ENCODE peak calls at places on chromosome 4, in ten cellular contexts. One of them, this sample, is unnamed.

GRCh38 chr4:211033-211511 is 86.8 kb downstream of the ZNF718 start:
- DNase-seq in HFFc6: no peak
- DNase-seq in stimulated activated CD8-positive, alpha-beta memory T cell treated with anti-CD3 and anti-CD28 coated beads, Interleukin-15, amount 100 ng/mL, for 24 hours: no peak
- DNase-seq in DMS 273 treated with DMSO at 0.1 percent for 48 hours: no peak
- DNase-seq in COR-L47: no peak
- DNase-seq in T-helper 2 cell: no peak
- DNase-seq in Kasumi-1: no peak
- DNase-seq in EH: no peak
- DNase-seq in MM.1S: no peak
- DNase-seq in nucleus accumbens: no peak
- DNase-seq in this sample: no peak

GRCh38 chr4:147828361-147828760 is 96.5 kb downstream of the ARHGAP10 start:
- DNase-seq in DMS 273 treated with DMSO at 0.1 percent for 48 hours: no peak
- DNase-seq in Kasumi-1: peak
- DNase-seq in MM.1S: no peak
- DNase-seq in nucleus accumbens: no peak
- DNase-seq in COR-L47: no peak
- DNase-seq in T-helper 2 cell: no peak
- DNase-seq in EH: peak
- DNase-seq in stimulated activated CD8-positive, alpha-beta memory T cell treated with anti-CD3 and anti-CD28 coated beads, Interleukin-15, amount 100 ng/mL, for 24 hours: no peak
- DNase-seq in HFFc6: peak
- DNase-seq in this sample: no peak

GRCh38 chr4:186724861-186725419 is 1.3 kb upstream of the FAT1 start:
- DNase-seq in HFFc6: no peak
- DNase-seq in COR-L47: no peak
- DNase-seq in stimulated activated CD8-positive, alpha-beta memory T cell treated with anti-CD3 and anti-CD28 coated beads, Interleukin-15, amount 100 ng/mL, for 24 hours: no peak
- DNase-seq in MM.1S: peak
- DNase-seq in nucleus accumbens: no peak
- DNase-seq in EH: peak
- DNase-seq in DMS 273 treated with DMSO at 0.1 percent for 48 hours: no peak
- DNase-seq in T-helper 2 cell: no peak
- DNase-seq in Kasumi-1: no peak
- DNase-seq in this sample: no peak

GRCh38 chr4:81215219-81215892 is at the start of gene PRKG2:
- DNase-seq in stimulated activated CD8-positive, alpha-beta memory T cell treated with anti-CD3 and anti-CD28 coated beads, Interleukin-15, amount 100 ng/mL, for 24 hours: no peak
- DNase-seq in DMS 273 treated with DMSO at 0.1 percent for 48 hours: no peak
- DNase-seq in T-helper 2 cell: no peak
- DNase-seq in Kasumi-1: no peak
- DNase-seq in HFFc6: no peak
- DNase-seq in nucleus accumbens: no peak
- DNase-seq in MM.1S: no peak
- DNase-seq in COR-L47: no peak
- DNase-seq in EH: no peak
- DNase-seq in this sample: no peak

GRCh38 chr4:24560770-24561415 is 23.5 kb downstream of the DHX15 start:
- DNase-seq in Kasumi-1: no peak
- DNase-seq in MM.1S: no peak
- DNase-seq in stimulated activated CD8-positive, alpha-beta memory T cell treated with anti-CD3 and anti-CD28 coated beads, Interleukin-15, amount 100 ng/mL, for 24 hours: no peak
- DNase-seq in DMS 273 treated with DMSO at 0.1 percent for 48 hours: peak
- DNase-seq in COR-L47: no peak
- DNase-seq in nucleus accumbens: no peak
- DNase-seq in EH: peak
- DNase-seq in HFFc6: peak
- DNase-seq in T-helper 2 cell: no peak
- DNase-seq in this sample: no peak

GRCh38 chr4:61841710-61842109 is 641.6 kb downstream of the ADGRL3 start:
- DNase-seq in MM.1S: no peak
- DNase-seq in EH: no peak
- DNase-seq in T-helper 2 cell: no peak
- DNase-seq in Kasumi-1: no peak
- DNase-seq in DMS 273 treated with DMSO at 0.1 percent for 48 hours: no peak
- DNase-seq in stimulated activated CD8-positive, alpha-beta memory T cell treated with anti-CD3 and anti-CD28 coated beads, Interleukin-15, amount 100 ng/mL, for 24 hours: no peak
- DNase-seq in HFFc6: no peak
- DNase-seq in nucleus accumbens: no peak
- DNase-seq in COR-L47: no peak
- DNase-seq in this sample: no peak

GRCh38 chr4:68271851-68272756 is 26.6 kb upstream of the TMPRSS11B start:
- DNase-seq in COR-L47: peak
- DNase-seq in Kasumi-1: peak
- DNase-seq in MM.1S: peak
- DNase-seq in T-helper 2 cell: peak
- DNase-seq in DMS 273 treated with DMSO at 0.1 percent for 48 hours: peak
- DNase-seq in EH: peak
- DNase-seq in stimulated activated CD8-positive, alpha-beta memory T cell treated with anti-CD3 and anti-CD28 coated beads, Interleukin-15, amount 100 ng/mL, for 24 hours: no peak
- DNase-seq in HFFc6: peak
- DNase-seq in nucleus accumbens: no peak
- DNase-seq in this sample: no peak

GRCh38 chr4:150310159-150310895 is 232.1 kb downstream of the DCLK2 start:
- DNase-seq in nucleus accumbens: no peak
- DNase-seq in HFFc6: peak
- DNase-seq in COR-L47: no peak
- DNase-seq in stimulated activated CD8-positive, alpha-beta memory T cell treated with anti-CD3 and anti-CD28 coated beads, Interleukin-15, amount 100 ng/mL, for 24 hours: no peak
- DNase-seq in MM.1S: no peak
- DNase-seq in T-helper 2 cell: peak
- DNase-seq in DMS 273 treated with DMSO at 0.1 percent for 48 hours: no peak
- DNase-seq in EH: peak
- DNase-seq in Kasumi-1: no peak
- DNase-seq in this sample: no peak

GRCh38 chr4:80197601-80198444 is 520 bp downstream of the PRDM8 start:
- DNase-seq in COR-L47: peak
- DNase-seq in DMS 273 treated with DMSO at 0.1 percent for 48 hours: no peak
- DNase-seq in EH: no peak
- DNase-seq in stimulated activated CD8-positive, alpha-beta memory T cell treated with anti-CD3 and anti-CD28 coated beads, Interleukin-15, amount 100 ng/mL, for 24 hours: no peak
- DNase-seq in HFFc6: no peak
- DNase-seq in nucleus accumbens: peak
- DNase-seq in T-helper 2 cell: no peak
- DNase-seq in Kasumi-1: peak
- DNase-seq in MM.1S: no peak
- DNase-seq in this sample: no peak

GRCh38 chr4:110152386-110152785 is 46.0 kb downstream of the ELOVL6 start:
- DNase-seq in MM.1S: no peak
- DNase-seq in COR-L47: no peak
- DNase-seq in nucleus accumbens: no peak
- DNase-seq in DMS 273 treated with DMSO at 0.1 percent for 48 hours: no peak
- DNase-seq in T-helper 2 cell: no peak
- DNase-seq in stimulated activated CD8-positive, alpha-beta memory T cell treated with anti-CD3 and anti-CD28 coated beads, Interleukin-15, amount 100 ng/mL, for 24 hours: no peak
- DNase-seq in EH: no peak
- DNase-seq in Kasumi-1: no peak
- DNase-seq in HFFc6: no peak
- DNase-seq in this sample: no peak

GRCh38 chr4:71025654-71026053 is 32.2 kb downstream of the DCK start:
- DNase-seq in nucleus accumbens: no peak
- DNase-seq in EH: no peak
- DNase-seq in stimulated activated CD8-positive, alpha-beta memory T cell treated with anti-CD3 and anti-CD28 coated beads, Interleukin-15, amount 100 ng/mL, for 24 hours: no peak
- DNase-seq in MM.1S: no peak
- DNase-seq in DMS 273 treated with DMSO at 0.1 percent for 48 hours: no peak
- DNase-seq in Kasumi-1: no peak
- DNase-seq in T-helper 2 cell: no peak
- DNase-seq in HFFc6: no peak
- DNase-seq in COR-L47: no peak
- DNase-seq in this sample: no peak

GRCh38 chr4:25481648-25482047 is 104.6 kb downstream of the ANAPC4 start:
- DNase-seq in nucleus accumbens: no peak
- DNase-seq in Kasumi-1: no peak
- DNase-seq in HFFc6: no peak
- DNase-seq in T-helper 2 cell: no peak
- DNase-seq in DMS 273 treated with DMSO at 0.1 percent for 48 hours: no peak
- DNase-seq in stimulated activated CD8-positive, alpha-beta memory T cell treated with anti-CD3 and anti-CD28 coated beads, Interleukin-15, amount 100 ng/mL, for 24 hours: no peak
- DNase-seq in MM.1S: no peak
- DNase-seq in EH: no peak
- DNase-seq in COR-L47: no peak
- DNase-seq in this sample: no peak

GRCh38 chr4:186920486-186920885 is 196.8 kb upstream of the FAT1 start:
- DNase-seq in stimulated activated CD8-positive, alpha-beta memory T cell treated with anti-CD3 and anti-CD28 coated beads, Interleukin-15, amount 100 ng/mL, for 24 hours: no peak
- DNase-seq in DMS 273 treated with DMSO at 0.1 percent for 48 hours: no peak
- DNase-seq in COR-L47: no peak
- DNase-seq in MM.1S: no peak
- DNase-seq in T-helper 2 cell: no peak
- DNase-seq in Kasumi-1: no peak
- DNase-seq in EH: peak
- DNase-seq in HFFc6: no peak
- DNase-seq in nucleus accumbens: no peak
- DNase-seq in this sample: no peak

GRCh38 chr4:155828628-155829027 is 37.4 kb downstream of the ASIC5 start:
- DNase-seq in MM.1S: no peak
- DNase-seq in Kasumi-1: no peak
- DNase-seq in T-helper 2 cell: no peak
- DNase-seq in DMS 273 treated with DMSO at 0.1 percent for 48 hours: no peak
- DNase-seq in COR-L47: no peak
- DNase-seq in nucleus accumbens: no peak
- DNase-seq in EH: peak
- DNase-seq in stimulated activated CD8-positive, alpha-beta memory T cell treated with anti-CD3 and anti-CD28 coated beads, Interleukin-15, amount 100 ng/mL, for 24 hours: no peak
- DNase-seq in HFFc6: no peak
- DNase-seq in this sample: no peak

GRCh38 chr4:25441519-25442117 is 64.6 kb downstream of the ANAPC4 start:
- DNase-seq in T-helper 2 cell: peak
- DNase-seq in Kasumi-1: peak
- DNase-seq in COR-L47: peak
- DNase-seq in DMS 273 treated with DMSO at 0.1 percent for 48 hours: no peak
- DNase-seq in HFFc6: peak
- DNase-seq in EH: peak
- DNase-seq in nucleus accumbens: no peak
- DNase-seq in MM.1S: peak
- DNase-seq in stimulated activated CD8-positive, alpha-beta memory T cell treated with anti-CD3 and anti-CD28 coated beads, Interleukin-15, amount 100 ng/mL, for 24 hours: no peak
- DNase-seq in this sample: peak

GRCh38 chr4:79598214-79598613 is 190.2 kb upstream of the GK2 start:
- DNase-seq in DMS 273 treated with DMSO at 0.1 percent for 48 hours: no peak
- DNase-seq in Kasumi-1: no peak
- DNase-seq in stimulated activated CD8-positive, alpha-beta memory T cell treated with anti-CD3 and anti-CD28 coated beads, Interleukin-15, amount 100 ng/mL, for 24 hours: no peak
- DNase-seq in COR-L47: no peak
- DNase-seq in T-helper 2 cell: no peak
- DNase-seq in nucleus accumbens: no peak
- DNase-seq in HFFc6: no peak
- DNase-seq in MM.1S: no peak
- DNase-seq in EH: no peak
- DNase-seq in this sample: no peak

GRCh38 chr4:8090312-8090711 is 68.3 kb downstream of the ABLIM2 start:
- DNase-seq in T-helper 2 cell: peak
- DNase-seq in MM.1S: no peak
- DNase-seq in nucleus accumbens: no peak
- DNase-seq in stimulated activated CD8-positive, alpha-beta memory T cell treated with anti-CD3 and anti-CD28 coated beads, Interleukin-15, amount 100 ng/mL, for 24 hours: no peak
- DNase-seq in HFFc6: peak
- DNase-seq in Kasumi-1: no peak
- DNase-seq in DMS 273 treated with DMSO at 0.1 percent for 48 hours: no peak
- DNase-seq in EH: peak
- DNase-seq in COR-L47: no peak
- DNase-seq in this sample: no peak

GRCh38 chr4:93132631-93133030 is 695.9 kb upstream of the ATOH1 start:
- DNase-seq in nucleus accumbens: no peak
- DNase-seq in HFFc6: no peak
- DNase-seq in stimulated activated CD8-positive, alpha-beta memory T cell treated with anti-CD3 and anti-CD28 coated beads, Interleukin-15, amount 100 ng/mL, for 24 hours: no peak
- DNase-seq in MM.1S: no peak
- DNase-seq in EH: no peak
- DNase-seq in T-helper 2 cell: no peak
- DNase-seq in COR-L47: no peak
- DNase-seq in DMS 273 treated with DMSO at 0.1 percent for 48 hours: no peak
- DNase-seq in Kasumi-1: no peak
- DNase-seq in this sample: no peak

This sample was measured in mesothelial cell of epicardium.